ENCODE peak calls at places on chromosomes 4 and X, in eight cellular contexts. One of them, this sample, is unnamed.

GRCh38 chrX:48573690-48574269 is 504 bp upstream of the RBM3 start:
- DNase-seq in GM12878: no peak
- DNase-seq in sigmoid colon: peak; percentile 75
- DNase-seq in prostate gland: no peak
- DNase-seq in K562: peak; percentile 58
- DNase-seq in suprapubic skin: no peak
- DNase-seq in HepG2: no peak
- DNase-seq in vagina: no peak
- DNase-seq in this sample: no peak

GRCh38 chrX:17025903-17026302 is 79.4 kb downstream of the REPS2 start:
- DNase-seq in vagina: no peak
- DNase-seq in GM12878: no peak
- DNase-seq in prostate gland: no peak
- DNase-seq in K562: no peak
- DNase-seq in HepG2: no peak
- DNase-seq in suprapubic skin: no peak
- DNase-seq in sigmoid colon: no peak
- DNase-seq in this sample: no peak

GRCh38 chr4:139015948-139016451 is 419 bp downstream of the NOCT start:
- DNase-seq in GM12878: no peak
- DNase-seq in vagina: no peak
- DNase-seq in prostate gland: peak; percentile 33
- DNase-seq in suprapubic skin: no peak
- DNase-seq in HepG2: peak; percentile 12
- DNase-seq in K562: no peak
- DNase-seq in sigmoid colon: no peak
- DNase-seq in this sample: no peak

GRCh38 chr4:110808371-110808878 is 185.5 kb upstream of the PITX2 start:
- DNase-seq in sigmoid colon: no peak
- DNase-seq in prostate gland: no peak
- DNase-seq in K562: no peak
- DNase-seq in GM12878: peak; percentile 3
- DNase-seq in HepG2: no peak
- DNase-seq in suprapubic skin: no peak
- DNase-seq in vagina: no peak
- DNase-seq in this sample: no peak

GRCh38 chr4:13264126-13264525 is 220.0 kb downstream of the RAB28 start:
- DNase-seq in K562: no peak
- DNase-seq in sigmoid colon: no peak
- DNase-seq in vagina: no peak
- DNase-seq in HepG2: no peak
- DNase-seq in suprapubic skin: no peak
- DNase-seq in GM12878: no peak
- DNase-seq in prostate gland: no peak
- DNase-seq in this sample: no peak

GRCh38 chrX:48487362-48487785 is 11.4 kb downstream of the FTSJ1 start:
- DNase-seq in sigmoid colon: no peak
- DNase-seq in suprapubic skin: no peak
- DNase-seq in GM12878: no peak
- DNase-seq in HepG2: peak; percentile 30
- DNase-seq in prostate gland: no peak
- DNase-seq in K562: peak; percentile 53
- DNase-seq in vagina: peak; percentile 96
- DNase-seq in this sample: no peak

GRCh38 chrX:155953055-155953454 is 44.4 kb upstream of the IL9R start:
- DNase-seq in GM12878: no peak
- DNase-seq in HepG2: no peak
- DNase-seq in vagina: no peak
- DNase-seq in suprapubic skin: no peak
- DNase-seq in sigmoid colon: no peak
- DNase-seq in K562: no peak
- DNase-seq in prostate gland: no peak
- DNase-seq in this sample: no peak

GRCh38 chr4:88659061-88659889 is 38.4 kb downstream of the NAP1L5 start:
- DNase-seq in suprapubic skin: no peak
- DNase-seq in vagina: no peak
- DNase-seq in prostate gland: peak; percentile 58
- DNase-seq in K562: peak; percentile 22
- DNase-seq in sigmoid colon: peak; percentile 70
- DNase-seq in GM12878: peak; percentile 9
- DNase-seq in HepG2: peak; percentile 52
- DNase-seq in this sample: peak; percentile 61

GRCh38 chr4:97984545-97985131 is 158.6 kb downstream of the STPG2 start:
- DNase-seq in sigmoid colon: no peak
- DNase-seq in HepG2: no peak
- DNase-seq in suprapubic skin: no peak
- DNase-seq in K562: no peak
- DNase-seq in vagina: no peak
- DNase-seq in GM12878: no peak
- DNase-seq in prostate gland: no peak
- DNase-seq in this sample: no peak

GRCh38 chr4:151117371-151117962 is 18.0 kb downstream of the RPS3A start:
- DNase-seq in vagina: no peak
- DNase-seq in sigmoid colon: no peak
- DNase-seq in suprapubic skin: no peak
- DNase-seq in GM12878: no peak
- DNase-seq in K562: peak; percentile 58
- DNase-seq in HepG2: peak; percentile 78
- DNase-seq in prostate gland: peak; percentile 40
- DNase-seq in this sample: peak; percentile 39

GRCh38 chrX:150983526-150984163 is 510 bp downstream of the HMGB3 start:
- DNase-seq in prostate gland: no peak
- DNase-seq in GM12878: no peak
- DNase-seq in K562: peak; percentile 38
- DNase-seq in suprapubic skin: no peak
- DNase-seq in HepG2: no peak
- DNase-seq in vagina: no peak
- DNase-seq in sigmoid colon: no peak
- DNase-seq in this sample: no peak

GRCh38 chr4:174707277-174707676 is 121.8 kb downstream of the GLRA3 start:
- DNase-seq in HepG2: no peak
- DNase-seq in suprapubic skin: no peak
- DNase-seq in vagina: no peak
- DNase-seq in K562: peak; percentile 17
- DNase-seq in prostate gland: no peak
- DNase-seq in GM12878: no peak
- DNase-seq in sigmoid colon: no peak
- DNase-seq in this sample: no peak

GRCh38 chrX:107566603-107567262 is 61.6 kb upstream of the PRPS1 start:
- DNase-seq in vagina: no peak
- DNase-seq in HepG2: no peak
- DNase-seq in suprapubic skin: no peak
- DNase-seq in sigmoid colon: no peak
- DNase-seq in GM12878: no peak
- DNase-seq in K562: no peak
- DNase-seq in prostate gland: no peak
- DNase-seq in this sample: no peak

GRCh38 chr4:30600246-30600645 is 119.9 kb upstream of the PCDH7 start:
- DNase-seq in prostate gland: no peak
- DNase-seq in suprapubic skin: no peak
- DNase-seq in sigmoid colon: no peak
- DNase-seq in vagina: no peak
- DNase-seq in GM12878: no peak
- DNase-seq in HepG2: no peak
- DNase-seq in K562: no peak
- DNase-seq in this sample: no peak

GRCh38 chrX:109751698-109752097 is 18.6 kb upstream of the ACSL4 start:
- DNase-seq in prostate gland: no peak
- DNase-seq in vagina: no peak
- DNase-seq in sigmoid colon: no peak
- DNase-seq in HepG2: no peak
- DNase-seq in K562: no peak
- DNase-seq in suprapubic skin: no peak
- DNase-seq in GM12878: no peak
- DNase-seq in this sample: no peak

GRCh38 chr4:71713611-71714203 is 70.2 kb downstream of the GC start:
- DNase-seq in vagina: no peak
- DNase-seq in HepG2: peak; percentile 20
- DNase-seq in prostate gland: peak; percentile 12
- DNase-seq in sigmoid colon: no peak
- DNase-seq in suprapubic skin: no peak
- DNase-seq in K562: peak; percentile 16
- DNase-seq in GM12878: no peak
- DNase-seq in this sample: peak; percentile 12

GRCh38 chr4:105460306-105460705 is 13.6 kb downstream of the PPA2 start:
- DNase-seq in GM12878: no peak
- DNase-seq in K562: no peak
- DNase-seq in sigmoid colon: no peak
- DNase-seq in vagina: no peak
- DNase-seq in prostate gland: no peak
- DNase-seq in HepG2: no peak
- DNase-seq in suprapubic skin: no peak
- DNase-seq in this sample: no peak

GRCh38 chr4:177163532-177163931 is 146.1 kb upstream of the NEIL3 start:
- DNase-seq in sigmoid colon: no peak
- DNase-seq in prostate gland: no peak
- DNase-seq in K562: no peak
- DNase-seq in HepG2: no peak
- DNase-seq in GM12878: no peak
- DNase-seq in suprapubic skin: no peak
- DNase-seq in vagina: no peak
- DNase-seq in this sample: no peak

GRCh38 chr4:125758438-125758837 is 443.7 kb downstream of the FAT4 start:
- DNase-seq in K562: no peak
- DNase-seq in prostate gland: no peak
- DNase-seq in GM12878: no peak
- DNase-seq in sigmoid colon: no peak
- DNase-seq in HepG2: no peak
- DNase-seq in vagina: no peak
- DNase-seq in suprapubic skin: no peak
- DNase-seq in this sample: no peak

GRCh38 chrX:70485466-70485865 is 40.8 kb downstream of the DLG3 start:
- DNase-seq in K562: no peak
- DNase-seq in HepG2: no peak
- DNase-seq in sigmoid colon: no peak
- DNase-seq in suprapubic skin: no peak
- DNase-seq in prostate gland: peak; percentile 7
- DNase-seq in GM12878: no peak
- DNase-seq in vagina: no peak
- DNase-seq in this sample: no peak

GRCh38 chr4:83486457-83487129 is 1.7 kb upstream of the ABRAXAS1 start:
- DNase-seq in sigmoid colon: no peak
- DNase-seq in prostate gland: no peak
- DNase-seq in GM12878: no peak
- DNase-seq in HepG2: peak; percentile 81
- DNase-seq in suprapubic skin: no peak
- DNase-seq in vagina: no peak
- DNase-seq in K562: no peak
- DNase-seq in this sample: no peak

GRCh38 chr4:137310593-137311490 is 221.5 kb downstream of the PCDH18 start:
- DNase-seq in K562: no peak
- DNase-seq in sigmoid colon: no peak
- DNase-seq in prostate gland: no peak
- DNase-seq in suprapubic skin: no peak
- DNase-seq in vagina: no peak
- DNase-seq in GM12878: no peak
- DNase-seq in HepG2: no peak
- DNase-seq in this sample: no peak

GRCh38 chr4:5084911-5085475 is 33.7 kb downstream of the STK32B start:
- DNase-seq in sigmoid colon: no peak
- DNase-seq in K562: no peak
- DNase-seq in prostate gland: no peak
- DNase-seq in suprapubic skin: no peak
- DNase-seq in GM12878: no peak
- DNase-seq in vagina: no peak
- DNase-seq in HepG2: no peak
- DNase-seq in this sample: no peak

DNA sequence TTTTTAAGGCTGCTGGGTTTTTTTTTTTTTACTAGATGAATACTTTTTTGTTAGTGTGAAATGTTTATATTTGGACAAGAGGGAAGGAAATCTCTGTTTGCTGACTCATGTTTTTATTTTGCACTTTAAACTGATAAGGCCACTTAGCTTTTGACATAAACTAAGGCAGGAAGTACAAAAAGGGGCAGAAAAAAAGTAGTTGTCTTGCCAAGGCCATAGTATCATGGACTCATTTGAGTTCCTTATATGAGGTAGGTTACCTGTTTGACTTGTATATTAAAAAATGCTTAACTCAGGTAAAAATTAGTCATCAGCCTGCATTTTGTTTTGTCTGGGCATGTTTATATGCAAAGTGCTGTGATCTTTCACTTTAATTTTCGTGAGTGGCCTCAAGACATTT is 26.0 kb downstream of the SMAD1 start:
- DNase-seq in sigmoid colon: no peak
- DNase-seq in vagina: no peak
- DNase-seq in suprapubic skin: no peak
- DNase-seq in K562: no peak
- DNase-seq in GM12878: no peak
- DNase-seq in HepG2: peak; percentile 21
- DNase-seq in prostate gland: no peak
- DNase-seq in this sample: no peak
- H3K4me1 ChIP-seq in sigmoid colon: peaks cover 40% of the 10 kb centered on the region
- H3K4me1 ChIP-seq in vagina: peaks cover 32% of the 10 kb centered on the region
- H3K4me1 ChIP-seq in suprapubic skin: peaks cover 22% of the 10 kb centered on the region
- H3K4me1 ChIP-seq in K562: no peaks in the 10 kb centered on the region
- H3K4me1 ChIP-seq in GM12878: peaks cover 3% of the 10 kb centered on the region
- H3K4me1 ChIP-seq in HepG2: peaks cover 61% of the 10 kb centered on the region
- H3K4me1 ChIP-seq in prostate gland: no peaks in the 10 kb centered on the region
- H3K4me1 ChIP-seq in this sample: no peaks in the 10 kb centered on the region

GRCh38 chrX:140712413-140713173 is 3.0 kb downstream of the LINC00632 start:
- DNase-seq in sigmoid colon: peak; percentile 67
- DNase-seq in vagina: no peak
- DNase-seq in prostate gland: peak; percentile 4
- DNase-seq in suprapubic skin: peak; percentile 76
- DNase-seq in K562: no peak
- DNase-seq in HepG2: no peak
- DNase-seq in GM12878: no peak
- DNase-seq in this sample: no peak
- TF ChIP-seq POLR2AphosphoS5 in sigmoid colon: no peak
- TF ChIP-seq POLR2AphosphoS5 in vagina: no peak
- TF ChIP-seq POLR2AphosphoS5 in prostate gland: no peak
- TF ChIP-seq POLR2AphosphoS5 in suprapubic skin: no peak
- TF ChIP-seq POLR2AphosphoS5 in K562: no peak
- TF ChIP-seq POLR2AphosphoS5 in HepG2: no peak
- TF ChIP-seq POLR2AphosphoS5 in GM12878: no peak
- TF ChIP-seq POLR2AphosphoS5 in this sample: no peak

GRCh38 chr4:153385784-153386183 is 41.3 kb downstream of the MND1 start:
- DNase-seq in HepG2: peak; percentile 35
- DNase-seq in GM12878: no peak
- DNase-seq in K562: no peak
- DNase-seq in prostate gland: no peak
- DNase-seq in vagina: no peak
- DNase-seq in sigmoid colon: no peak
- DNase-seq in suprapubic skin: no peak
- DNase-seq in this sample: no peak
- H3K36me3 ChIP-seq in HepG2: no peaks in the 10 kb centered on the region
- H3K36me3 ChIP-seq in GM12878: no peaks in the 10 kb centered on the region
- H3K36me3 ChIP-seq in K562: peaks cover 23% of the 10 kb centered on the region
- H3K36me3 ChIP-seq in prostate gland: no peaks in the 10 kb centered on the region
- H3K36me3 ChIP-seq in vagina: no peaks in the 10 kb centered on the region
- H3K36me3 ChIP-seq in sigmoid colon: no peaks in the 10 kb centered on the region
- H3K36me3 ChIP-seq in suprapubic skin: no peaks in the 10 kb centered on the region
- H3K36me3 ChIP-seq in this sample: no peaks in the 10 kb centered on the region

DNA sequence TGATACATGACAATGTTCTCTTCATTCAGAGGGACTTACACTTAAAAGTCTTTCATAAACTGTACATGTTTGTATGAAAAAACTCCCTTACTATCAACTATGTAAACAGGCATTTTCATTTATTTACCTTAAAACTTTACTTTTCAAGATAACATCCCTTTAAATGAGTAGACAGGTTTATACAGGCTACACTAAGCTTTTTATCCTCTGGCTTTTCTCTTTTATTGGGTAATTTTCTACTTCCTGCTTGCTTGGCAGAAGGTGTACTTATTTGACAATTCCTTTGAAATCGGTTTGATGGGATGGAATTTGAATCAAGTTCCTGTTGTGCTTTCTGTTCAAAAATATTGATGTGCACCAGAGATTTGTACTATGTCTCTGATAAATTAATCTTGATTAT is 81.4 kb downstream of the PTPN13 start:
- DNase-seq in prostate gland: no peak
- DNase-seq in sigmoid colon: no peak
- DNase-seq in vagina: no peak
- DNase-seq in HepG2: peak; percentile 7
- DNase-seq in K562: no peak
- DNase-seq in GM12878: no peak
- DNase-seq in suprapubic skin: no peak
- DNase-seq in this sample: no peak
- H3K4me1 ChIP-seq in prostate gland: no peaks in the 10 kb centered on the region
- H3K4me1 ChIP-seq in sigmoid colon: no peaks in the 10 kb centered on the region
- H3K4me1 ChIP-seq in vagina: peaks cover 9% of the 10 kb centered on the region
- H3K4me1 ChIP-seq in HepG2: peaks cover 10% of the 10 kb centered on the region
- H3K4me1 ChIP-seq in K562: no peaks in the 10 kb centered on the region
- H3K4me1 ChIP-seq in GM12878: no peaks in the 10 kb centered on the region
- H3K4me1 ChIP-seq in suprapubic skin: peaks cover 3% of the 10 kb centered on the region
- H3K4me1 ChIP-seq in this sample: no peaks in the 10 kb centered on the region

This sample was measured in Panc1.